ENCODE peak calls at places on chromosomes 13 and 19, in ten cellular contexts. Y is tibial nerve, P is spleen, M is testis, X is body of pancreas, C is GM12878, V is HepG2, D is heart left ventricle, R is transverse colon, K is Peyer's patch. J is an unnamed sample. For H3K4me1, the result is how much of the 10 kb centered on the place peaks cover.

GRCh38 chr19:3024870-3025515 is 4.1 kb downstream of the TLE2 start:
- DNase-seq in P (no peak), D (no peak), X (no peak), Y (no peak), M (no peak), K (no peak), V (no peak), C (no peak), R (peak), J (no peak)

GRCh38 chr19:18300930-18301717 is 19.7 kb upstream of the JUND start:
- DNase-seq in K (peak), R (peak), P (no peak), Y (peak), X (peak), C (no peak), M (no peak), D (peak), V (no peak), J (peak)

GRCh38 chr19:41428481-41428859 is 1.3 kb upstream of the B3GNT8 start:
- DNase-seq in X (no peak), Y (no peak), V (no peak), M (no peak), R (no peak), C (no peak), P (no peak), K (no peak), D (no peak), J (no peak)

GRCh38 chr13:104477256-104477655 is 1411.0 kb upstream of the SLC10A2 start:
- DNase-seq in R (no peak), M (no peak), V (no peak), Y (no peak), X (no peak), P (no peak), C (no peak), D (no peak), K (no peak), J (no peak)

GRCh38 chr19:42253245-42254082 is 1.5 kb downstream of the ERF start:
- DNase-seq in Y (peak), P (peak), V (peak), C (no peak), R (peak), K (peak), M (peak), X (peak), D (peak), J (peak)

GRCh38 chr13:34883381-34883780 is 58.7 kb upstream of the NBEA start:
- DNase-seq in C (no peak), P (no peak), D (no peak), R (no peak), Y (no peak), V (no peak), M (no peak), K (no peak), X (no peak), J (peak)

GRCh38 chr19:37963190-37963947 is 56.4 kb downstream of the SIPA1L3 start:
- DNase-seq in K (no peak), C (no peak), P (no peak), X (no peak), V (peak), R (no peak), D (no peak), M (no peak), Y (no peak), J (no peak)

GRCh38 chr19:45881909-45882528 is 3.9 kb downstream of the IRF2BP1 start:
- DNase-seq in C (no peak), M (no peak), V (peak), K (peak), R (peak), X (peak), P (no peak), Y (no peak), D (no peak), J (no peak)

GRCh38 chr13:51453308-51453958 is 597 bp upstream of the INTS6 start:
- DNase-seq in M (peak), D (peak), R (peak), K (peak), Y (peak), X (no peak), V (peak), C (peak), P (peak), J (peak)

GRCh38 chr13:40518481-40518882 is 148.0 kb downstream of the FOXO1 start:
- DNase-seq in X (peak), V (no peak), C (peak), Y (no peak), P (no peak), M (no peak), R (no peak), D (no peak), K (no peak), J (no peak)

GRCh38 chr13:113806104-113806471 is 47.1 kb downstream of the TMEM255B start:
- DNase-seq in Y (no peak), R (no peak), K (no peak), M (no peak), V (no peak), X (no peak), P (no peak), C (no peak), D (no peak), J (no peak)

GRCh38 chr13:27442797-27443196 is 7.6 kb downstream of the MTIF3 start:
- DNase-seq in D (no peak), X (no peak), Y (no peak), K (peak), C (no peak), R (peak), M (no peak), P (no peak), V (no peak), J (no peak)

GRCh38 chr19:18514800-18515682 is 6.8 kb downstream of the ELL start:
- DNase-seq in M (no peak), D (peak), V (peak), Y (peak), R (peak), K (peak), P (peak), X (peak), C (no peak), J (peak)

GRCh38 chr13:23288995-23289394 is 108.2 kb downstream of the SGCG start:
- DNase-seq in X (no peak), P (no peak), M (no peak), Y (no peak), R (no peak), V (no peak), K (no peak), D (no peak), C (no peak), J (no peak)

GRCh38 chr13:67139551-67139950 is 90.6 kb downstream of the PCDH9 start:
- DNase-seq in M (no peak), P (no peak), K (no peak), C (no peak), V (no peak), R (no peak), Y (no peak), X (no peak), D (no peak), J (no peak)

GRCh38 chr19:15110418-15110815 is 3.2 kb downstream of the SYDE1 start:
- DNase-seq in V (no peak), X (no peak), K (no peak), Y (no peak), P (no peak), R (no peak), D (no peak), M (no peak), C (no peak), J (no peak)
- H3K4me1 ChIP-seq in V (under half), X (under half), K (under half), Y (under half), P (under half), R (under half), D (under half), M (under half), C (under half), J (under half)

DNA sequence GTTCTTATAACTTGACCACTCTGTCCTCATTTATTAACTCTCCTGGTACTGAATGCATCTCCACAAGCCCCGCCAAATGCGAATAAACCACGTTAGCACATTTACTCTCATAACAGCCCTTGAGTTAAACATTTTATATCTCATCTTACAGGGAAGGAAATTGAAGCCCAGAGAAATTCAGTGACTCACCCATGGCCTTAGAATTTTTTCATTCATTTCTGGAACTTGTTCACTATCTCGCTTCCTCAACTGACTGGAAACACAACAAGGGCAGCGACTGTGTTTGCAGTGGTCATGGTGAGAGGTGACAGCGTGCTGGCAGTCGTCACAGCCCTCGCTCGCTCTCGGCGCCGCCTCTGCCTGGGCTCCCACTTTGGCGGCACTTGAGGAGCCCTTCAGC is 39.5 kb downstream of the SERP2 start:
- DNase-seq in V (no peak), D (no peak), K (no peak), Y (no peak), P (no peak), X (no peak), C (no peak), M (no peak), R (no peak), J (no peak)
- TF ChIP-seq POLR2A in V (no peak), D (no peak), K (no peak), Y (no peak), P (no peak), X (no peak), C (no peak), M (no peak), R (no peak), J (no peak)

GRCh38 chr19:1904385-1905070 is 671 bp upstream of the ADAT3 start:
- DNase-seq in V (no peak), K (no peak), M (no peak), Y (no peak), P (no peak), X (peak), R (peak), D (no peak), C (peak), J (no peak)
- H3K27ac ChIP-seq in V (peak), K (peak), M (peak), Y (peak), P (peak), X (peak), R (peak), D (peak), C (peak), J (peak)

DNA sequence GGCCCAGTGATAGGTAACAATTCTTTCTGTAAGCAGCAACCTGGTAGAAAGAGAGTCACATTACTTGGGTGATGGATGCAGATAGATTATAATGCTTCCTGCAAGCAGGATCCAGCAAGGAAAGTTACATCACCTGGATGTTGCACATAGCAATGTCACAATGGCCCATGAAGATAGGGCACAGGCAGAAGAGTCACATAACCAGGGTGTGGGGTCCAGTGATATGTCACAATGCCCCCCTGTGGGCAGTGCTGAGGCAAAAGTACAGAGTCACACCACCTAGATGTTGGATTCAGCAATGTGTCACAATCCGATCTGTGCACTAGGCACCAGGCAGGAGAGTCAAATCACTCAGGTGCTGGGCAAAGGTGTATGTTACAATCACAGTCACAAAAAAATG is 4.0 kb upstream of the ZNF43 start:
- DNase-seq in K (no peak), R (no peak), M (no peak), D (no peak), Y (no peak), X (no peak), C (no peak), P (no peak), V (no peak), J (no peak)
- H3K4me1 ChIP-seq in K (under half), R (under half), M (under half), D (under half), Y (under half), X (under half), C (under half), P (under half), V (under half), J (under half)